ENCODE peak calls at places on chromosomes 2 and 18, in four cellular contexts. T, Z, V and R are unnamed samples.

GRCh38 chr2:36500072-36500471 is 97.9 kb downstream of the FEZ2 start:
- DNase-seq in T (no peak), V (no peak), Z (no peak), R (no peak)

GRCh38 chr2:172427990-172428840 is 829 bp downstream of the ITGA6 start:
- DNase-seq in V (peak), T (no peak), Z (no peak), R (no peak)

GRCh38 chr2:11656671-11657101 is 13.3 kb downstream of the NTSR2 start:
- DNase-seq in Z (no peak), T (no peak), V (no peak), R (no peak)

GRCh38 chr2:159558479-159558878 is 57.9 kb downstream of the BAZ2B start:
- DNase-seq in Z (no peak), T (no peak), V (no peak), R (no peak)

GRCh38 chr2:190441564-190441963 is 33.4 kb downstream of the MFSD6 start:
- DNase-seq in T (no peak), Z (no peak), V (no peak), R (no peak)

GRCh38 chr2:76270356-76270755 is 559.6 kb upstream of the GCFC2 start:
- DNase-seq in V (no peak), T (no peak), Z (no peak), R (no peak)

GRCh38 chr18:69956655-69957054 is 9.0 kb upstream of the CD226 start:
- DNase-seq in Z (no peak), T (no peak), V (no peak), R (no peak)

GRCh38 chr18:43193336-43193735 is 77.9 kb upstream of the RIT2 start:
- DNase-seq in T (no peak), V (no peak), Z (no peak), R (no peak)

GRCh38 chr2:150672311-150672710 is 184.8 kb upstream of the RND3 start:
- DNase-seq in T (no peak), V (no peak), Z (no peak), R (no peak)

GRCh38 chr2:152573168-152573567 is 144.1 kb downstream of the PRPF40A start:
- DNase-seq in V (no peak), Z (peak), T (peak), R (peak)

GRCh38 chr2:68726100-68726499 is 8.5 kb upstream of the ARHGAP25 start:
- DNase-seq in V (no peak), Z (no peak), T (no peak), R (no peak)

GRCh38 chr2:124755386-124755785 is 730.3 kb downstream of the CNTNAP5 start:
- DNase-seq in V (no peak), T (no peak), Z (no peak), R (no peak)

GRCh38 chr2:85160946-85161625 is 27.9 kb downstream of the TCF7L1 start:
- DNase-seq in Z (no peak), T (no peak), V (peak), R (no peak)

GRCh38 chr2:27427863-27428212 is 593 bp upstream of the NRBP1 start:
- DNase-seq in V (no peak), T (no peak), Z (no peak), R (no peak)

GRCh38 chr2:226575928-226576327 is 223.7 kb downstream of the IRS1 start:
- DNase-seq in Z (no peak), T (no peak), V (no peak), R (no peak)

GRCh38 chr18:79493801-79494211 is 98.1 kb downstream of the NFATC1 start:
- DNase-seq in T (no peak), V (no peak), Z (no peak), R (no peak)

DNA sequence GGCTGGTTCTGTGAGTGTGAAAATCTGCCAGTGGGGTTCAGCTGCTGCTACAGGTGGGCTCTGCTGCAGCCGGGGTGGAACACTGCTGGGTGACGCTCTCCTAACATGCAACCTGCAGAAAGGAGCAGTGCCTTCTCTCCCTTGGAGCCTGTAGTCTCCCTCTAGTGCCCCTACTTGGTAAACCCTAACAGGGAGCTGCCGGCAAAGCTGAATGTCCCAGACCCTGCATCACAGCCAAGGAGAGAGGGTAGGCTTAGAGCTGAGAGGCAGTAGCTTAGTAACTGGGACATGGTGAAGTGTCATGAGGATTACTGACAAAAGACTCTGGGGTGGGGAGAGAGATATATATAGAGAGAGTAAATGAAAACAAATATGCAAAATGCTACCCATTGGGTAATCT is 9.8 kb downstream of the NCAPH start:
- DNase-seq in T (no peak), Z (no peak), V (no peak), R (no peak)
- TF ChIP-seq CTCF in T (peak), Z (peak), V (peak), R (peak)

GRCh38 chr18:74906189-74906588 is 302.8 kb downstream of the PTGR3 start:
- DNase-seq in V (no peak), Z (no peak), T (no peak), R (no peak)
- TF ChIP-seq CTCF in V (no peak), Z (no peak), T (no peak), R (no peak)

GRCh38 chr2:164558450-164558849 is 62.8 kb downstream of the GRB14 start:
- DNase-seq in T (no peak), V (no peak), Z (no peak), R (no peak)

GRCh38 chr2:164560902-164561301 is 60.4 kb downstream of the GRB14 start:
- DNase-seq in T (no peak), Z (no peak), V (no peak), R (no peak)

GRCh38 chr2:164561416-164561815 is 59.9 kb downstream of the GRB14 start:
- DNase-seq in T (no peak), Z (no peak), V (no peak), R (no peak)

GRCh38 chr2:164561991-164562390 is 59.3 kb downstream of the GRB14 start:
- DNase-seq in V (no peak), Z (no peak), T (no peak), R (no peak)

GRCh38 chr2:164560181-164560792 is 61.0 kb downstream of the GRB14 start:
- DNase-seq in T (peak), Z (peak), V (peak), R (peak)
- TF ChIP-seq CTCF in T (peak), Z (peak), V (peak), R (peak)

GRCh38 chr2:205694256-205694655 is 12.0 kb downstream of the NRP2 start:
- DNase-seq in V (no peak), Z (no peak), T (no peak), R (no peak)

GRCh38 chr2:205699554-205700289 is 17.4 kb downstream of the NRP2 start:
- DNase-seq in Z (no peak), V (no peak), T (no peak), R (no peak)

GRCh38 chr2:205695460-205695979 is 13.2 kb downstream of the NRP2 start:
- DNase-seq in T (no peak), Z (peak), V (no peak), R (no peak)

GRCh38 chr2:205698556-205699282 is 16.4 kb downstream of the NRP2 start:
- DNase-seq in T (no peak), Z (no peak), V (no peak), R (no peak)

DNA sequence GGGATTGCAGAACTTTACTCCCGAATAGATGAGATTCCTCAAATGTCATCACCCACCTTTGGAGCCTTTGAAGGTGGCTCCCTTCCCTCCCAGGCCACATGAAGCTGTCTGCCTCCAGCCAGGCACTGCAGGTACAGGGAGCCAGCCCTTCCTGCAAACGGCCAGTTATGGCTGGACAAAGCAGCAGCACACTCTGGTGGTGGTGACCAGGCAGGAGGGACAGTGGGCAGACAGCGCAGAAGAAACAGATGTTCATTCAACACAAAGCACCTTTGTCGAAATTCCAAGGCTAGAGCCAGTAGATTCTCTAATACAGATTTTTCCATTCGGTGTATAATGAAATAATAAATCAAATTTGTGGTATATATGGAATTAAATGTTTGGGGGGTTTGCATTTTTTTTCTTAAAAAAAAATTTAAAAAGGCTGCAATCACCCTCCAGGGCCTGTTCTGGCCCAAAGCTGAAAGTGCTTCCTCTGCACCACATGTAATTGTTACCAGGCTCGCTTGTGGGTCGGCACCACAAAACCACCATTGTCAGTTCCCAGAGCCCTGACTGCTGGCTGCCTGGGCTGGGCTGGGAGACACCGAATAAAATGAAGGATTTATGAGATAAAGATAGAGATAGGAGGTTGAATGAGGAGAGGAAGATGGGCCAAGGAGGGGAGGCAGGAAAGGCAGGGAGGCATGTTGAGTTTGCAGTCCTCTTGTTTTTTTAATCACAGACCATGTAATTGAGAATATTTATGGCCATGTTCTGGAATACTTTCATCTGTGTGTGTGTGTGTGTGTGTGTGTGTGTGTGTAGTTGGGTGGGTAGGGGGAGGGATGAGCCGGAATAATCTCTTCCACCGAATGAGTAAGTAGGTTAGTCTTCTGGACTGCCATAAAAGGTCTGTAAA is 14.5 kb downstream of the NRP2 start:
- DNase-seq in T (no peak), Z (no peak), V (no peak), R (no peak)
- TF ChIP-seq CTCF in T (peak), Z (peak), V (peak), R (no peak)

DNA sequence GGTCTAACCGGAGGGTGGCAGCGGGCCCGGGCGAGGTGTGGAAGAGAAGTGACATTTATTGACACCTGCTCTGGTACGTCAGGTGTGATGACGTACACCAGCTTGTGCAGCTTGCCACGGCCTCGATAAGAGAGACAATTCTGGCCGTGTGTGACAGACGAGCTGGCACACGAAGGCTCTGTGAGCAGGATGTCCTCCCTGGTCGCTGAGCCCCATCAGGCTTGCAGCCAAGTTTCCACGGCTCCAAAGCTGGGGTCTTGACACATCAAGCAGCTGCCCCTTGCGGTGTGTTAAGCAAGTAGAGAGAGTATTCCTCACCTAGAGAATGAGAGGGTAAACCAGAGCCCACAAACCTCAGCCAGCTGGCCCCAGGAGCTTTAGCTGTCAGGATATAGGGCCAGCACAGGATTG is 30.6 kb downstream of the TOGARAM2 start:
- DNase-seq in T (no peak), V (no peak), Z (no peak), R (no peak)
- TF ChIP-seq CTCF in T (no peak), V (no peak), Z (peak), R (no peak)

DNA sequence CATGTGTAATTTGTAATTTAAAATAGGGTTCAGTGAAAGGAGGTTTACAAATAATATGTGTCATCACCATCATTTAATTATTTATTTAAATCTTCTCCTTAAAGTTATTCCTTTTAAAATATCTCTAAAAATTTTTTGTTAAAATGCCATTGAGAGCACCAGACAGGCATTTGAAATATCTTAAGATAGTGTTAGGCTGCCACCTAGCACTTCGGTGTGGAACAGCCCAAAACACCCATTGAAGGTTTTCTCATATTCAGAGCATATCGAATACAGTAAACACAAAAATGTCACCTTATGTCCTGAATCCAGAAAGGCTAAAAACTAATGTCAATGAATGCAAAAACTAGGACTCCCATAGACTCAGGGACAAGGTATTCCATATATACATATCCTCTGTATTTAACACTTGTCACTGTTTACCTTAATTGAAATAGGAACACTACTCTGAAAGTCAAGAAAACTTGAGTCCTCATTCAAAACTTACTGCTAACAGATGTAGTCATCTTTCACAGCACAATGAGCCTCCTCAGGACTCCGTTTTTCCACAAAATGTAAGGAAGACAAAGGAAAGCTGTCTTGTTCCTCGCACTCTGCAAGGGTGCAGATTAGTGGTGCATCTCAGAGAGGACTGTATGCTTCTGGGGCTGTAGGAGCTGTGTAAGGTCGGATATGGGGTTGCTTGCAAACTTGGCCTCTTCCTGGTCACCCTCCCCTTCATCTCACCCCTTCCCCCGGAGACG is 329.5 kb downstream of the PAX3 start:
- DNase-seq in Z (peak), V (peak), T (peak), R (peak)
- TF ChIP-seq CTCF in Z (peak), V (peak), T (peak), R (peak)

DNA sequence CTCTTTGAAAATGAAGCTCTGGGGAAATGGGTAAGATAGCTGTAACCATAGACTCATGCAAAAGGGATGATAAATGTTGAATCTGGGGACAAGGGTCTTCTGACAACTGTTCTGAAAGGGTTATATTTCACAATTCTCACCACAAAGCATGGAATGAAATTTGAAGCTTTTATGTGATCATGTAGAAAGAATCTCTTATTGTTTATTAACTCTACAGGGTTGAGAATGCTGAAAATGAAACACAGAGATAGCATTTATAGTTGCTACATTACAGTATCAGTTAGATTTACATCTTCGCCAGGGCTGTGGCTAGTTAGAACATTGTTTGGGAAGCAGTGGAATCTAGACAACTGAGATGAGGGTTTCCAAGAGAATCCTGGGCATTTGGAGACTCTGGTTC is 97.4 kb upstream of the LHCGR start:
- DNase-seq in V (no peak), Z (no peak), T (no peak), R (no peak)
- TF ChIP-seq CTCF in V (no peak), Z (no peak), T (no peak), R (no peak)

GRCh38 chr2:8680931-8681760 is 710 bp upstream of the ID2 start:
- DNase-seq in V (peak), Z (peak), T (no peak), R (peak)
- TF ChIP-seq CTCF in V (no peak), Z (no peak), T (no peak), R (no peak)

DNA sequence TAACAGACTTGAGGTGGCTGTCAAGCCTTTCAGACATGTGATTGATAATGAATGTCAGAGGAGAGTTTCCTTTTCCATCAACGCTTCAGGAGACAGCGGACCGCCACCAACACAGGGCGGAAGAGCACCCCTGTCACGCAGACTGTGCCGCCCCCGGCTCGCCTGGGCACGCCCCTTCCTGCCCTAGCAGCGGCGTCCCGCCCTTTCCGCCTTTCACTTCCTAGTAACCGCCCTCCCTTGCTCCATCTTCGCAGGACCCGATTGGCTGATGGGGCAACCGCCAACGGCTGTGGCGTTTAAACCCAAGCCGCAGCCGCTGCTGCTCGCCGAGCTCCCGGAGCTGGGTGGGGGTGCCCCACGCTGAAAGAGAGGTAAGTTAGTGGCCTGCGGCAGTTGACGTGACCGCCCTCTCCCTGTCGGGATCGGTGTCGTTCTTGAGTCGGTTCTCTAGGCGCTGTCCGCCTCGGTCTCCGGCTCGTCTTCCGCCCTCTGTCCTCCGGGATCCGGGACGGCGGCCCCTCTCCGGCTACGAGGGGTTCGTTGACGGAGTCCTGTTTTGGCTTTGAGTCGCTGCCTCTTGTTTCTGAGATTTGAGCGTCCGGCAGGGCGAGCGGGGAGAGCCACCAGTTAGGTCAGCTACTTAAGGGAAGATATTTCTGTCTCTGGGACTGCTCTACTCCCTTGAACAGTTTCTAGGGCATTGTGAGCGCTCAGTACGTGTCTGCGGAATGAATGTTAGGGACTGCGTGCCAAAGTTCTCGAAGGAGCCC is at the start of gene SGO2:
- DNase-seq in Z (peak), V (peak), T (peak), R (peak)
- TF ChIP-seq CTCF in Z (peak), V (no peak), T (no peak), R (no peak)